ENCODE peak calls at places on chromosomes 1 and 21, in five cellular contexts. P is head of caudate nucleus, N is MCF 10A, B is nephron progenitor cell, X is D341Med. K is an unnamed sample.

GRCh38 chr1:152870831-152871730 is 7.0 kb upstream of the SMCP start:
- DNase-seq in P (no peak), N (peak), B (peak), X (no peak), K (no peak)

GRCh38 chr1:214823311-214824117 is 220.5 kb downstream of the CENPF start:
- DNase-seq in P (no peak), N (peak), B (no peak), X (no peak), K (no peak)

GRCh38 chr1:26278835-26279597 is 870 bp upstream of the SH3BGRL3 start:
- DNase-seq in P (no peak), N (peak), B (peak), X (no peak), K (no peak)

GRCh38 chr21:45889115-45889708 is 92.4 kb upstream of the COL6A1 start:
- DNase-seq in P (no peak), N (no peak), B (no peak), X (no peak), K (no peak)

GRCh38 chr1:74652711-74653131 is 20.9 kb downstream of the ERICH3 start:
- DNase-seq in P (no peak), N (peak), B (peak), X (no peak), K (peak)

GRCh38 chr1:202084791-202085681 is 37.7 kb upstream of the GPR37L1 start:
- DNase-seq in P (peak), N (peak), B (no peak), X (peak), K (no peak)

GRCh38 chr1:100380635-100381034 is 28.3 kb downstream of the CDC14A start:
- DNase-seq in P (no peak), N (no peak), B (no peak), X (no peak), K (no peak)

GRCh38 chr1:55012661-55013060 is 13.9 kb downstream of the BSND start:
- DNase-seq in P (no peak), N (no peak), B (no peak), X (no peak), K (no peak)

GRCh38 chr21:43972850-43973633 is 39.1 kb upstream of the TRAPPC10 start:
- DNase-seq in P (no peak), N (no peak), B (no peak), X (no peak), K (no peak)